ENCODE peak calls at places on chromosome 2, in eight cellular contexts. X is esophagus squamous epithelium; Q is right cardiac atrium; W is right lobe of liver; O is HepG2; K is CD4-positive, alpha-beta T cell; J is fibroblast of lung; C is Karpas-422. A is an unnamed sample.
A peak's percentile ranks its signal among the peaks of the same experiment; 100 is the strongest.

GRCh38 chr2:212364106-212364505 is 174.5 kb downstream of the ERBB4 start:
- DNase-seq in X (no peak), Q (no peak), W (no peak), O (no peak), K (no peak), J (peak; percentile 75), C (no peak), A (no peak)

GRCh38 chr2:27798948-27799645 is 27.6 kb downstream of the MRPL33 start:
- DNase-seq in X (no peak), Q (peak; percentile 64), W (no peak), O (peak; percentile 89), K (no peak), J (peak; percentile 100), C (no peak), A (no peak)

GRCh38 chr2:9844581-9844980 is 1.3 kb downstream of the TAF1B start:
- DNase-seq in X (no peak), Q (no peak), W (no peak), O (no peak), K (no peak), J (peak; percentile 55), C (peak; percentile 75), A (no peak)

GRCh38 chr2:190532581-190532980 is 1.9 kb downstream of the NEMP2 start:
- DNase-seq in X (no peak), Q (peak; percentile 45), W (peak; percentile 60), O (no peak), K (no peak), J (no peak), C (no peak), A (no peak)

GRCh38 chr2:160666019-160666676 is 172.5 kb upstream of the RBMS1 start:
- DNase-seq in X (no peak), Q (no peak), W (no peak), O (peak; percentile 46), K (no peak), J (peak; percentile 99), C (no peak), A (no peak)

GRCh38 chr2:120445431-120446143 is 99.7 kb downstream of the INHBB start:
- DNase-seq in X (no peak), Q (no peak), W (no peak), O (peak; percentile 77), K (no peak), J (peak; percentile 35), C (no peak), A (no peak)

GRCh38 chr2:183014005-183014404 is 24.3 kb downstream of the NCKAP1 start:
- DNase-seq in X (no peak), Q (no peak), W (no peak), O (no peak), K (no peak), J (no peak), C (no peak), A (no peak)

GRCh38 chr2:8677646-8678592 is 3.9 kb upstream of the ID2 start:
- DNase-seq in X (no peak), Q (peak; percentile 92), W (peak; percentile 76), O (peak; percentile 76), K (no peak), J (peak; percentile 87), C (peak; percentile 42), A (peak; percentile 19)

GRCh38 chr2:230054079-230054478 is 14.6 kb downstream of the SLC16A14 start:
- DNase-seq in X (no peak), Q (no peak), W (no peak), O (no peak), K (no peak), J (peak; percentile 88), C (no peak), A (no peak)

GRCh38 chr2:69605332-69605731 is 38.2 kb downstream of the AAK1 start:
- DNase-seq in X (no peak), Q (no peak), W (no peak), O (no peak), K (no peak), J (no peak), C (no peak), A (no peak)

GRCh38 chr2:240995041-240995960 is 3.1 kb upstream of the SNED1 start:
- DNase-seq in X (no peak), Q (peak; percentile 50), W (no peak), O (no peak), K (no peak), J (no peak), C (no peak), A (no peak)

GRCh38 chr2:225073198-225073597 is 30.9 kb upstream of the DOCK10 start:
- DNase-seq in X (no peak), Q (no peak), W (no peak), O (no peak), K (no peak), J (no peak), C (no peak), A (no peak)

GRCh38 chr2:200159366-200159720 is 147.2 kb upstream of the SPATS2L start:
- DNase-seq in X (no peak), Q (no peak), W (no peak), O (no peak), K (no peak), J (peak; percentile 35), C (no peak), A (no peak)

GRCh38 chr2:192228685-192229084 is 34.0 kb upstream of the TMEFF2 start:
- DNase-seq in X (no peak), Q (no peak), W (no peak), O (no peak), K (no peak), J (peak; percentile 27), C (no peak), A (no peak)

GRCh38 chr2:199833525-199833924 is 17.5 kb downstream of the FTCDNL1 start:
- DNase-seq in X (no peak), Q (no peak), W (no peak), O (no peak), K (no peak), J (peak; percentile 3), C (no peak), A (no peak)

GRCh38 chr2:97985998-97986397 is 9.8 kb downstream of the TMEM131 start:
- DNase-seq in X (no peak), Q (no peak), W (no peak), O (no peak), K (no peak), J (no peak), C (no peak), A (no peak)

GRCh38 chr2:97979894-97980293 is 15.9 kb downstream of the TMEM131 start:
- DNase-seq in X (no peak), Q (no peak), W (no peak), O (no peak), K (no peak), J (no peak), C (no peak), A (no peak)

GRCh38 chr2:97982621-97983020 is 13.1 kb downstream of the TMEM131 start:
- DNase-seq in X (no peak), Q (no peak), W (no peak), O (no peak), K (no peak), J (no peak), C (no peak), A (no peak)

GRCh38 chr2:97983698-97984097 is 12.1 kb downstream of the TMEM131 start:
- DNase-seq in X (no peak), Q (no peak), W (no peak), O (no peak), K (no peak), J (no peak), C (no peak), A (no peak)

GRCh38 chr2:97983134-97983533 is 12.6 kb downstream of the TMEM131 start:
- DNase-seq in X (no peak), Q (no peak), W (no peak), O (no peak), K (no peak), J (no peak), C (no peak), A (no peak)
- H3K9me3 ChIP-seq in X (peaks cover 4% of the 10 kb centered on the region), Q (no peaks in the 10 kb centered on the region), W (no peaks in the 10 kb centered on the region), O (peaks cover 15% of the 10 kb centered on the region), K (no peaks in the 10 kb centered on the region), J (no peaks in the 10 kb centered on the region), C (peaks cover 10% of the 10 kb centered on the region), A (no peaks in the 10 kb centered on the region)

GRCh38 chr2:49296107-49296506 is 141.8 kb upstream of the FSHR start:
- DNase-seq in X (no peak), Q (no peak), W (no peak), O (no peak), K (no peak), J (no peak), C (no peak), A (no peak)

GRCh38 chr2:49294225-49294624 is 139.9 kb upstream of the FSHR start:
- DNase-seq in X (no peak), Q (no peak), W (no peak), O (no peak), K (no peak), J (no peak), C (no peak), A (no peak)

GRCh38 chr2:49298230-49298629 is 143.9 kb upstream of the FSHR start:
- DNase-seq in X (no peak), Q (no peak), W (no peak), O (no peak), K (no peak), J (no peak), C (no peak), A (no peak)
- H3K9me3 ChIP-seq in X (no peaks in the 10 kb centered on the region), Q (no peaks in the 10 kb centered on the region), W (no peaks in the 10 kb centered on the region), O (peaks cover 6% of the 10 kb centered on the region), K (no peaks in the 10 kb centered on the region), J (no peaks in the 10 kb centered on the region), C (no peaks in the 10 kb centered on the region), A (no peaks in the 10 kb centered on the region)

GRCh38 chr2:72893594-72894319 is 6.5 kb downstream of the SPR start:
- DNase-seq in X (no peak), Q (peak; percentile 69), W (peak; percentile 57), O (peak; percentile 68), K (no peak), J (peak; percentile 60), C (peak; percentile 90), A (no peak)

GRCh38 chr2:72895759-72896281 is 8.6 kb downstream of the SPR start:
- DNase-seq in X (no peak), Q (peak; percentile 80), W (no peak), O (no peak), K (no peak), J (peak; percentile 60), C (no peak), A (no peak)

GRCh38 chr2:72896446-72896845 is 9.2 kb downstream of the SPR start:
- DNase-seq in X (no peak), Q (no peak), W (no peak), O (no peak), K (no peak), J (peak; percentile 32), C (no peak), A (no peak)

GRCh38 chr2:72894466-72894865 is 7.3 kb downstream of the SPR start:
- DNase-seq in X (no peak), Q (no peak), W (no peak), O (no peak), K (no peak), J (no peak), C (no peak), A (no peak)

DNA sequence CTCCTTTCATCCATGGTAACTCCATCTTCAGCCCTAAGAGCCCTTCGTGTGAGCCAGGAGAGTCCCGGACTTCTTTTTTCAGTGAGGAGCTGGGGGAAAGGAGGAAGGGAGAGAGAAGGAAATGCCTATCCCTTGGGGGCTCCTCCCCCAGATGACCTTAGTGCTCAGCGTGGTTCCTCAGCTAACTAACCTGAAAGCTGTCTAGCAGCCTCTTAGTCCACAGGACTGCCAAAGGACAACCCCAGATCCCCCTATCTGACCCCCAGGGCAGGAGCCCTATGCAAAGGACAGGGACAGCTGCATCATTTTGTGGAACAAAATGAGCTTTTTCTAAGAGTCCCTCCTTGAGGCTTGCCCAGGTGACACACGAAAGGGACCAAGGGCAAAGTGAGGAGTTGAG is 7.9 kb downstream of the SPR start:
- DNase-seq in X (no peak), Q (no peak), W (no peak), O (no peak), K (no peak), J (no peak), C (no peak), A (no peak)
- H3K9me3 ChIP-seq in X (no peaks in the 10 kb centered on the region), Q (no peaks in the 10 kb centered on the region), W (no peaks in the 10 kb centered on the region), O (no peaks in the 10 kb centered on the region), K (no peaks in the 10 kb centered on the region), J (no peaks in the 10 kb centered on the region), C (no peaks in the 10 kb centered on the region), A (no peaks in the 10 kb centered on the region)

GRCh38 chr2:98972582-98973167 is 36.6 kb upstream of the CRACDL start:
- DNase-seq in X (no peak), Q (no peak), W (no peak), O (no peak), K (no peak), J (no peak), C (no peak), A (no peak)
- H3K9me3 ChIP-seq in X (peaks cover 17% of the 10 kb centered on the region), Q (peaks cover 2% of the 10 kb centered on the region), W (no peaks in the 10 kb centered on the region), O (peaks cover 27% of the 10 kb centered on the region), K (peaks cover 36% of the 10 kb centered on the region), J (no peaks in the 10 kb centered on the region), C (peaks cover 27% of the 10 kb centered on the region), A (peaks cover 11% of the 10 kb centered on the region)